ENCODE peak calls at places on chromosomes 3 and 15, in six cellular contexts. G is effector CD8-positive, alpha-beta T cell; L is activated T-cell treated with anti-CD3 and anti-CD28 coated beads, Interleukin-2, amount 50 U/mL, for 72 hours; K is ureter; S is NCI-H226; W is NCI-H774. Y is an unnamed sample.

GRCh38 chr15:76439542-76439941 is 103.0 kb downstream of the ISL2 start:
- DNase-seq in W (no peak), G (no peak), L (no peak), S (no peak), K (no peak), Y (no peak)

GRCh38 chr3:189365609-189366564 is 194.1 kb downstream of the TPRG1 start:
- DNase-seq in L (no peak), S (no peak), G (no peak), K (no peak), W (no peak), Y (no peak)

GRCh38 chr3:188595890-188596376 is 442.0 kb downstream of the LPP start:
- DNase-seq in K (no peak), L (no peak), G (no peak), S (peak; percentile 6), W (no peak), Y (no peak)

GRCh38 chr3:14283821-14284438 is 105.3 kb downstream of the LSM3 start:
- DNase-seq in K (no peak), G (no peak), L (no peak), W (no peak), S (no peak), Y (no peak)

GRCh38 chr3:177561769-177562360 is 364.6 kb upstream of the TBL1XR1 start:
- DNase-seq in L (no peak), K (no peak), G (no peak), W (no peak), S (no peak), Y (no peak)

GRCh38 chr3:162165346-162165745 is 668.7 kb downstream of the OTOL1 start:
- DNase-seq in S (no peak), W (no peak), L (no peak), K (no peak), G (no peak), Y (no peak)

GRCh38 chr3:192851821-192852352 is 65.8 kb downstream of the MB21D2 start:
- DNase-seq in G (no peak), K (peak; percentile 83), W (peak; percentile 87), L (peak; percentile 12), S (peak; percentile 85), Y (peak; percentile 49)

GRCh38 chr15:70023064-70023768 is 74.5 kb downstream of the TLE3 start:
- DNase-seq in S (peak; percentile 88), W (no peak), K (no peak), L (peak; percentile 54), G (no peak), Y (peak; percentile 40)

GRCh38 chr3:150722267-150722666 is 18.5 kb upstream of the ERICH6 start:
- DNase-seq in L (peak; percentile 44), S (no peak), W (no peak), G (no peak), K (no peak), Y (no peak)

GRCh38 chr3:24485511-24485910 is 9.1 kb downstream of the THRB start:
- DNase-seq in K (no peak), L (no peak), S (no peak), W (no peak), G (no peak), Y (no peak)

GRCh38 chr15:45168751-45169551 is 18.8 kb downstream of the SHF start:
- DNase-seq in W (no peak), L (no peak), G (no peak), S (no peak), K (no peak), Y (no peak)

GRCh38 chr15:38611228-38611627 is 46.6 kb upstream of the RASGRP1 start:
- DNase-seq in S (no peak), G (no peak), W (no peak), L (peak; percentile 69), K (no peak), Y (no peak)

GRCh38 chr3:16842710-16843270 is 42.0 kb upstream of the PLCL2 start:
- DNase-seq in G (no peak), W (peak; percentile 50), L (peak; percentile 15), K (no peak), S (no peak), Y (no peak)

GRCh38 chr3:128357538-128357937 is 109.2 kb downstream of the DNAJB8 start:
- DNase-seq in K (no peak), G (no peak), L (no peak), W (no peak), S (no peak), Y (no peak)

GRCh38 chr15:49927462-49927861 is 191.6 kb downstream of the ATP8B4 start:
- DNase-seq in W (no peak), K (no peak), S (no peak), G (no peak), L (no peak), Y (peak; percentile 76)

GRCh38 chr15:90545095-90545494 is 15.4 kb downstream of the CRTC3 start:
- DNase-seq in G (no peak), L (no peak), S (no peak), K (no peak), W (no peak), Y (no peak)